ENCODE peak calls at places on chromosomes 4 and X, in four cellular contexts. E, V, J and D are unnamed samples.

GRCh38 chr4:24470681-24471622 is 113.4 kb downstream of the DHX15 start:
- DNase-seq in E (peak), V (no peak), J (peak), D (peak)

GRCh38 chr4:92047209-92047877 is 256.4 kb upstream of the GRID2 start:
- DNase-seq in E (no peak), V (no peak), J (no peak), D (peak)

GRCh38 chr4:186901850-186902249 is 178.2 kb upstream of the FAT1 start:
- DNase-seq in E (no peak), V (no peak), J (no peak), D (no peak)

GRCh38 chrX:776529-777230 is 146.1 kb downstream of the SHOX start:
- DNase-seq in E (no peak), V (no peak), J (no peak), D (no peak)

GRCh38 chr4:28225005-28225404 is 1364.4 kb downstream of the STIM2 start:
- DNase-seq in E (no peak), V (no peak), J (peak), D (peak)

GRCh38 chr4:75634281-75634680 is 4.0 kb upstream of the CDKL2 start:
- DNase-seq in E (no peak), V (no peak), J (no peak), D (no peak)

GRCh38 chr4:60216752-60217151 is 983.4 kb upstream of the ADGRL3 start:
- DNase-seq in E (no peak), V (no peak), J (no peak), D (no peak)

GRCh38 chr4:13920901-13921300 is 293.4 kb upstream of the BOD1L1 start:
- DNase-seq in E (peak), V (peak), J (no peak), D (no peak)

GRCh38 chr4:127997534-127998388 is 32.6 kb downstream of the ABHD18 start:
- DNase-seq in E (peak), V (peak), J (peak), D (no peak)